ENCODE peak calls at places on chromosomes 4 and X, in ten cellular contexts. T is EL; X is Ammon's horn; I is endodermal cell; N is hepatocyte; R is activated CD8-positive, alpha-beta memory T cell treated with anti-CD3 and anti-CD28 coated beads for 48 hours; Z is activated naive CD4-positive, alpha-beta T cell treated with Interleukin-2 at 50 U/mL for 16 hours; W is BJ; A is bronchial epithelial cell; S is naive thymus-derived CD8-positive, alpha-beta T cell. G is an unnamed sample.

GRCh38 chr4:110344165-110344564 is 131.8 kb upstream of the ENPEP start:
- DNase-seq in T (peak; percentile 9), X (no peak), I (peak; percentile 72), N (peak; percentile 43), R (no peak), Z (no peak), W (no peak), A (no peak), S (no peak), G (no peak)

GRCh38 chr4:13553081-13553480 is 8.8 kb upstream of the NKX3-2 start:
- DNase-seq in T (no peak), X (no peak), I (no peak), N (no peak), R (no peak), Z (no peak), W (no peak), A (no peak), S (no peak), G (no peak)

GRCh38 chr4:150012851-150013360 is 65.3 kb upstream of the DCLK2 start:
- DNase-seq in T (no peak), X (no peak), I (no peak), N (no peak), R (no peak), Z (no peak), W (no peak), A (no peak), S (no peak), G (no peak)

GRCh38 chr4:142815834-142816233 is 30.3 kb downstream of the INPP4B start:
- DNase-seq in T (peak; percentile 66), X (peak; percentile 45), I (no peak), N (no peak), R (no peak), Z (peak; percentile 12), W (peak; percentile 60), A (peak; percentile 70), S (no peak), G (no peak)

GRCh38 chrX:56503941-56504673 is 59.3 kb upstream of the UBQLN2 start:
- DNase-seq in T (peak; percentile 15), X (no peak), I (no peak), N (peak; percentile 21), R (no peak), Z (no peak), W (no peak), A (peak; percentile 88), S (no peak), G (no peak)

GRCh38 chr4:17811078-17811603 is 362 bp downstream of the NCAPG start:
- DNase-seq in T (no peak), X (no peak), I (no peak), N (no peak), R (no peak), Z (no peak), W (no peak), A (peak; percentile 12), S (no peak), G (no peak)

GRCh38 chr4:118265312-118266144 is 87.3 kb downstream of the PRSS12 start:
- DNase-seq in T (no peak), X (no peak), I (no peak), N (peak; percentile 31), R (no peak), Z (peak; percentile 20), W (no peak), A (no peak), S (no peak), G (no peak)

GRCh38 chr4:8370106-8370787 is 70.3 kb downstream of the ACOX3 start:
- DNase-seq in T (no peak), X (no peak), I (no peak), N (no peak), R (no peak), Z (no peak), W (no peak), A (no peak), S (no peak), G (no peak)

GRCh38 chr4:86853209-86853608 is 4.0 kb upstream of the SLC10A6 start:
- DNase-seq in T (no peak), X (no peak), I (no peak), N (no peak), R (no peak), Z (no peak), W (no peak), A (no peak), S (no peak), G (no peak)

GRCh38 chr4:156974264-156974663 is 2.7 kb upstream of the PDGFC start:
- DNase-seq in T (peak; percentile 74), X (no peak), I (no peak), N (no peak), R (no peak), Z (no peak), W (no peak), A (no peak), S (no peak), G (no peak)

GRCh38 chrX:103831803-103832544 is at the start of gene RAB9B:
- DNase-seq in T (peak; percentile 59), X (peak; percentile 81), I (peak; percentile 93), N (peak; percentile 58), R (peak; percentile 29), Z (peak; percentile 65), W (no peak), A (peak; percentile 28), S (peak; percentile 1), G (peak; percentile 70)

GRCh38 chr4:165368114-165368513 is 10.7 kb upstream of the CPE start:
- DNase-seq in T (no peak), X (no peak), I (no peak), N (no peak), R (no peak), Z (no peak), W (no peak), A (no peak), S (no peak), G (no peak)

GRCh38 chr4:18641334-18641733 is 619.8 kb upstream of the LCORL start:
- DNase-seq in T (no peak), X (no peak), I (no peak), N (no peak), R (no peak), Z (no peak), W (no peak), A (no peak), S (no peak), G (no peak)

G was measured in midbrain.